ENCODE peak calls at places on chromosomes 16 and 17, in four cellular contexts. P, X, N and M are unnamed samples.

GRCh38 chr16:31713945-31714898 is 159.4 kb upstream of the ZNF267 start:
- DNase-seq in P (peak), X (no peak), N (no peak), M (peak)

GRCh38 chr17:78677303-78678219 is 100.4 kb upstream of the DNAH17 start:
- DNase-seq in P (no peak), X (no peak), N (no peak), M (no peak)

GRCh38 chr16:66517586-66518263 is 32.2 kb downstream of the TK2 start:
- DNase-seq in P (no peak), X (no peak), N (no peak), M (no peak)

GRCh38 chr16:47519996-47520679 is 59.0 kb downstream of the PHKB start:
- DNase-seq in P (no peak), X (no peak), N (no peak), M (no peak)

GRCh38 chr17:57811633-57812280 is 38.1 kb downstream of the MRPS23 start:
- DNase-seq in P (no peak), X (no peak), N (peak), M (no peak)

GRCh38 chr17:61167050-61167449 is 232.6 kb upstream of the TBX2 start:
- DNase-seq in P (no peak), X (no peak), N (no peak), M (no peak)

GRCh38 chr16:84088695-84089395 is 27.9 kb downstream of the MBTPS1 start:
- DNase-seq in P (no peak), X (no peak), N (no peak), M (no peak)

GRCh38 chr16:1493746-1494094 is 560 bp downstream of the TELO2 start:
- DNase-seq in P (peak), X (no peak), N (no peak), M (peak)

GRCh38 chr16:63361032-63361624 is 1324.9 kb upstream of the CDH8 start:
- DNase-seq in P (peak), X (no peak), N (peak), M (peak)

GRCh38 chr17:2724783-2725164 is 13.2 kb upstream of the CLUH start:
- DNase-seq in P (peak), X (no peak), N (no peak), M (peak)

GRCh38 chr17:29292071-29292991 is 1.6 kb downstream of the NUFIP2 start:
- DNase-seq in P (peak), X (no peak), N (no peak), M (peak)

GRCh38 chr16:75282811-75283281 is 31.4 kb upstream of the BCAR1 start:
- DNase-seq in P (no peak), X (peak), N (no peak), M (peak)

GRCh38 chr17:9240659-9241370 is 219.5 kb downstream of the NTN1 start:
- DNase-seq in P (peak), X (no peak), N (no peak), M (no peak)

GRCh38 chr17:38451030-38451839 is 23.0 kb downstream of the ARHGAP23 start:
- DNase-seq in P (peak), X (peak), N (no peak), M (no peak)

GRCh38 chr17:15446036-15446435 is 21.4 kb downstream of the CDRT4 start:
- DNase-seq in P (no peak), X (no peak), N (no peak), M (no peak)

GRCh38 chr16:27977966-27978365 is 85.5 kb downstream of the GSG1L start:
- DNase-seq in P (no peak), X (no peak), N (no peak), M (no peak)

GRCh38 chr17:30299000-30299399 is 7.3 kb upstream of the BLMH start:
- DNase-seq in P (no peak), X (no peak), N (no peak), M (no peak)

GRCh38 chr16:27205436-27206065 is 2.2 kb downstream of the KDM8 start:
- DNase-seq in P (no peak), X (no peak), N (no peak), M (no peak)

GRCh38 chr16:84302111-84302954 is 7.7 kb downstream of the WFDC1 start:
- DNase-seq in P (no peak), X (no peak), N (no peak), M (no peak)

GRCh38 chr16:84314814-84315213 is 20.1 kb downstream of the WFDC1 start:
- DNase-seq in P (no peak), X (no peak), N (no peak), M (no peak)

GRCh38 chr17:16442594-16443389 is 27.4 kb downstream of the TRPV2 start:
- DNase-seq in P (no peak), X (no peak), N (no peak), M (no peak)

GRCh38 chr17:28926366-28926765 is 23.5 kb upstream of the DHRS13 start:
- DNase-seq in P (no peak), X (no peak), N (no peak), M (peak)

GRCh38 chr17:8673621-8674020 is 43.1 kb upstream of the MYH10 start:
- DNase-seq in P (peak), X (no peak), N (no peak), M (no peak)

GRCh38 chr16:64351116-64351515 is 770.7 kb downstream of the CDH11 start:
- DNase-seq in P (no peak), X (no peak), N (no peak), M (no peak)

GRCh38 chr16:77657016-77657415 is 65.3 kb upstream of the NUDT7 start:
- DNase-seq in P (peak), X (no peak), N (peak), M (no peak)

GRCh38 chr16:582614-583331 is 7.1 kb upstream of the RAB40C start:
- DNase-seq in P (no peak), X (no peak), N (no peak), M (no peak)

GRCh38 chr16:55100100-55100499 is 169.4 kb downstream of the IRX5 start:
- DNase-seq in P (no peak), X (no peak), N (no peak), M (no peak)

GRCh38 chr17:7951143-7951792 is 19.3 kb downstream of the CNTROB start:
- DNase-seq in P (no peak), X (no peak), N (no peak), M (no peak)

GRCh38 chr17:5241861-5242671 is 7.4 kb upstream of the SCIMP start:
- DNase-seq in P (no peak), X (no peak), N (no peak), M (peak)

GRCh38 chr17:289409-289808 is 63.2 kb downstream of the RPH3AL start:
- DNase-seq in P (no peak), X (no peak), N (no peak), M (no peak)

GRCh38 chr16:57797526-57798266 is 4.6 kb downstream of the KIFC3 start:
- DNase-seq in P (peak), X (peak), N (no peak), M (peak)

GRCh38 chr17:9424071-9424640 is 151.5 kb downstream of the STX8 start:
- DNase-seq in P (no peak), X (no peak), N (no peak), M (no peak)

GRCh38 chr17:80584171-80584905 is 39.7 kb downstream of the RPTOR start:
- DNase-seq in P (no peak), X (no peak), N (no peak), M (no peak)

GRCh38 chr16:31427441-31428276 is 501 bp downstream of the COX6A2 start:
- DNase-seq in P (peak), X (no peak), N (no peak), M (no peak)

GRCh38 chr16:86565644-86566511 is 751 bp upstream of the FOXC2 start:
- DNase-seq in P (no peak), X (no peak), N (no peak), M (no peak)
- TF ChIP-seq EZH2 in P (no peak), X (no peak), N (no peak), M (no peak)

GRCh38 chr16:87812200-87812656 is 46.4 kb upstream of the KLHDC4 start:
- DNase-seq in P (no peak), X (no peak), N (no peak), M (no peak)
- TF ChIP-seq CTCF in P (no peak), X (no peak), N (no peak), M (no peak)

DNA sequence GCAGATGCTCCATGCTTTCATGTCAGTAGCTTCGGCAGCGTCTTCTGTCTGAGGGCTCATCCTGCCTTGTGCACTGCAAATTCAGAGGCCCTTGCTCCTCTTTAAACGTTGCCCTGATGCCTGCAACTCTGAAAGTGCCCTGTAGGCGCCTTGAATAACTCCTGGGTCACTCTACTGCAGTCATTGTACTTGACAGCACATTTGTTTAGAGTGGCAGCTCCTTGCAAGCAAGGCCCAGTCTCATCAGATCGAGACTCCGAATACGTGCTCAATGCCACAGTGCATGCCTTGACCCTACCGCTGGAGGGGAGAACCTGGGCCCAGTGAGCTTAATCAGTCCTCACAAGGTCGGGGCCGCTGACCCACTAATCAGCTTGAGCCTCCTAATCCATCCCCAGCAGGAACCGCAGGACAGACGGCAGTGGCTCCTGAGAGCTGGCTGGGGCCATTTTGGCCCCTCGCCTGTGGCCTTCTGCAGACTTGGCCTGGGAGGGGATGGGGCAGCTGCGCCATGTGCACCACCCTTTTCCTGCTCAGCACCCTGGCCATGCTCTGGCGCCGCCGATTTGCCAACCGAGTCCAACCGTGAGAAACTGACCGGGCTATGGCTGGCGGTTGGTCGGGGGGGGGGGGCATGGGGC is at the start of gene PRCD:
- DNase-seq in P (no peak), X (no peak), N (no peak), M (no peak)
- TF ChIP-seq EZH2 in P (no peak), X (no peak), N (no peak), M (no peak)

GRCh38 chr17:75069783-75070182 is 18.0 kb upstream of the SLC16A5 start:
- DNase-seq in P (no peak), X (no peak), N (no peak), M (no peak)
- TF ChIP-seq CTCF in P (peak), X (peak), N (peak), M (peak)

GRCh38 chr16:4987580-4988374 is 29.6 kb downstream of the SEC14L5 start:
- DNase-seq in P (no peak), X (no peak), N (no peak), M (no peak)
- TF ChIP-seq EZH2 in P (peak), X (no peak), N (no peak), M (no peak)

DNA sequence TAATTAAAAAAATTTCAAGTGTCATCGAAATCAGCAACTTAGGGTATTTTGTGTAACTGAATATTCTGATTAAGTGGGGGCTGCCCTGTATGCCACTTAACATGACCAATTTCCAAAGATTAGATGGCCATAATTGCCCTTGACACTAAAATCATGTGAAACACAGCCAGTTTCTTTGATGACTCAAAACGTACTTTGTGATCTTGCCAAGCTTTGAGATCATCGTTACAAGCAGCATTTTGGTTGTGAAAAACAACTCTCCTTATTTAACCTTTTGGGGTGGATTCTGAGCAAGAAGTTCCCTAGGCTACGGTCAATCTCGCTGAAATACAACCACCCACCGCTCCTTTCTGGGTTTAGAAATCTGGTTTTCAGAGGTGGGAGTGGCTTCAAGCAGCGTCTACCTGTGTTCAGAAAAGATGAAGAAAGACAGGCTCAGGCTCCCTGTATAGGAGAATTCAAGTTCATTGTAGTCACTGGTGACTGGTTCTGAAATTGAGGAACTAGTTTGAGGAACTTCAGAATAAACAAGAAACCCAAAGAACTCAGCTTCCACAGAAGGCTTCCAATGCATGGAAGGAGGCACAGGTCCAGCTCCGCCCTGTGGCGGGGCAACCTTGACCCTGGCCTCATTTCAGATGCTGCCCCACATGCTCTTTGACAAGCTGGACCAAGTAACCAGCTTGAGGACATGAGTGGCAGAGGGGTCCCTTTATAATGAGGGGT is 9.4 kb downstream of the MAP3K14 start:
- DNase-seq in P (no peak), X (no peak), N (no peak), M (peak)
- TF ChIP-seq CTCF in P (no peak), X (no peak), N (no peak), M (no peak)